ENCODE peak calls at places on chromosomes 7 and 10, in four cellular contexts. X, U, Y and P are unnamed samples.

GRCh38 chr10:29702288-29703164 is 67.8 kb upstream of the SVIL start:
- DNase-seq in Y (no peak), U (no peak), X (no peak), P (no peak)

GRCh38 chr7:155692317-155692716 is 47.9 kb downstream of the RBM33 start:
- DNase-seq in Y (no peak), U (no peak), X (peak; percentile 63), P (no peak)

GRCh38 chr10:4074559-4075407 is 289.8 kb upstream of the KLF6 start:
- DNase-seq in Y (no peak), X (no peak), U (no peak), P (no peak)

GRCh38 chr10:46514431-46514861 is 42.0 kb downstream of the GPRIN2 start:
- DNase-seq in U (no peak), Y (no peak), X (peak; percentile 33), P (no peak)

GRCh38 chr7:38318803-38319416 is 45.5 kb upstream of the TARP start:
- DNase-seq in Y (no peak), X (no peak), U (peak; percentile 56), P (no peak)

GRCh38 chr10:77180104-77180503 is 457.5 kb downstream of the KCNMA1 start:
- DNase-seq in U (no peak), Y (no peak), X (no peak), P (no peak)

GRCh38 chr7:129502708-129503685 is 666 bp downstream of the SMKR1 start:
- DNase-seq in X (peak; percentile 66), Y (no peak), U (peak; percentile 36), P (no peak)

GRCh38 chr7:94513565-94513860 is 3.9 kb downstream of the CASD1 start:
- DNase-seq in U (no peak), Y (no peak), X (no peak), P (no peak)

GRCh38 chr10:5609952-5610616 is 56.3 kb downstream of the ASB13 start:
- DNase-seq in Y (no peak), U (peak; percentile 50), X (no peak), P (no peak)

GRCh38 chr7:49422564-49422963 is 350.9 kb upstream of the VWC2 start:
- DNase-seq in U (no peak), Y (no peak), X (no peak), P (no peak)

GRCh38 chr10:37667736-37668135 is 189.7 kb downstream of the ZNF248 start:
- DNase-seq in U (no peak), X (no peak), Y (no peak), P (no peak)

GRCh38 chr7:41964849-41965745 is 262.2 kb upstream of the INHBA start:
- DNase-seq in X (no peak), Y (no peak), U (no peak), P (no peak)

GRCh38 chr10:15748137-15748536 is 28.4 kb upstream of the ITGA8 start:
- DNase-seq in Y (no peak), X (no peak), U (peak; percentile 5), P (no peak)

GRCh38 chr10:28360175-28360574 is 57.3 kb upstream of the MPP7 start:
- DNase-seq in X (no peak), Y (no peak), U (no peak), P (no peak)

GRCh38 chr10:26997610-26998009 is 102.7 kb downstream of the ANKRD26 start:
- DNase-seq in U (no peak), Y (no peak), X (no peak), P (no peak)

GRCh38 chr7:130959743-130960207 is 225.8 kb upstream of the KLF14 start:
- DNase-seq in Y (no peak), U (no peak), X (no peak), P (no peak)

GRCh38 chr10:88897019-88897853 is 17.2 kb downstream of the STAMBPL1 start:
- DNase-seq in X (no peak), Y (no peak), U (peak; percentile 49), P (no peak)

GRCh38 chr7:127473409-127473808 is 80.9 kb upstream of the ZNF800 start:
- DNase-seq in X (no peak), Y (no peak), U (no peak), P (no peak)

GRCh38 chr10:45470098-45471012 is 96.3 kb downstream of the ALOX5 start:
- DNase-seq in U (peak; percentile 15), X (no peak), Y (no peak), P (no peak)

GRCh38 chr10:119595134-119595714 is 1.5 kb downstream of the TIAL1 start:
- DNase-seq in X (no peak), U (no peak), Y (no peak), P (no peak)

GRCh38 chr7:44693641-44694313 is 54.9 kb upstream of the ZMIZ2 start:
- DNase-seq in Y (peak; percentile 19), U (no peak), X (peak; percentile 68), P (no peak)

GRCh38 chr10:103747193-103747865 is 108.0 kb downstream of the SH3PXD2A start:
- DNase-seq in U (no peak), X (no peak), Y (no peak), P (no peak)

GRCh38 chr7:4202954-4203353 is 479.1 kb upstream of the FOXK1 start:
- DNase-seq in U (no peak), X (peak; percentile 33), Y (no peak), P (no peak)

DNA sequence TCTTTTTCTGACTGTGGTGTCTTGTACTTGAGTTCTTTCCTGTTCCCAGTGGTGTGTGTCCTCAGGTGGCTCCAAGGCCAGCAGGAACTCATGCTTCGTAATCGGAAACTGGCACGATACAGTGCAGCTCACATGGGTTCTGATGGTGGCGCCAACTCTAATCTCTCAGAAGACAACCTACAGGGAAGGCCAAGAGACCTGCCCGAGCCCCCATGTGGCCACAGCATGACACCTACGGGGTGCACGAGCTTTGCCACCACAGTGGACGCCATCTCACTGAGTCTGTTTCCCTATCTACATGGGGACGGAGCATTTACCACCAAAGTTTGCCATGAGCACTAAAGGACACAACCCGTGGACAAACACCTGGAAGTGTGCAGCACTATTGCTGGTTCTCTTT is 586.4 kb upstream of the MKI67 start:
- DNase-seq in X (no peak), U (no peak), Y (no peak), P (no peak)
- H3K4me3 ChIP-seq in X (no peak overlapping the region), U (no peak overlapping the region), Y (no peak overlapping the region), P (no peak overlapping the region)

GRCh38 chr7:101933685-101934084 is 116.3 kb downstream of the CUX1 start:
- DNase-seq in U (no peak), Y (no peak), X (no peak), P (no peak)
- H3K4me3 ChIP-seq in U (no peak overlapping the region), Y (no peak overlapping the region), X (no peak overlapping the region), P (no peak overlapping the region)

DNA sequence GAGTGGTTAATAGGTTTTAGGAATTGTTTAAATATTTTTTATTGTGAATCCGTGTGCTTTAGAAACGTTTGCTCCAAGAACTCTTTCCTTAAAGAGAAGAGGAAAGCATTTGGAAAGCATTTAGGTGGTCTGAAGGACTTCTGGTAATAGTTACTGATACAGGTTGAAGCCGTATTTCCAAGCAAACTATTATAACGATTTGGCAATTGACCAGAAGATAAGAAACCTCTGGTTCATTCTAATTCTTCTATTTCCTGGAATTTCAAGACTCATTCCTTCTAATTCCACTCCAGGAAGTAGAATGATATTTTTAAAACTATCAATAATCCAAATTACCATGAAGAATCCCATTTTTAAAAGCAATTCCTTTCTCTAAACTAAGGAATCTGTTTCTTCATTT is 158.9 kb upstream of the AGR3 start:
- DNase-seq in X (no peak), Y (no peak), U (no peak), P (no peak)
- H3K4me3 ChIP-seq in X (no peak overlapping the region), Y (no peak overlapping the region), U (no peak overlapping the region), P (no peak overlapping the region)

DNA sequence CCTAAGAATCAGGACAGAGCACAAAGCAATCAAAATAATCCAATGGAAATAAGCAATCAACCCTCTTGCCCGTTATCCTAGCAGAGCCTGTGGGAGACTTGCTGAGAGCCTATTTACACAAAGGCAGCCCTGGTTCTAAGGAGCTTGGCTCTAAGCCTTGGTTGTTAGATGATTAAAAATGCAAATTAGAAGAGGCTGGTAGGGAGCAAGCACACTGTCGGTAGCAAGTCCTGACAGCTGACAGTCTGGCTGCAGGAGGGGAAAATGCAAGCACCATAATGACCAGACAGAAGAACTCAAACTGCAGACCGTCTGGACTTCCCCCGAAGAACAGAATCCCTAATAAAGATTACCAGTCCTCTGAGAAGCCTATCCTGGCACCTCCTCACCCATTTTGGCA is 131.8 kb upstream of the CTTNBP2 start:
- DNase-seq in X (no peak), U (no peak), Y (no peak), P (no peak)
- H3K4me3 ChIP-seq in X (no peak overlapping the region), U (no peak overlapping the region), Y (no peak overlapping the region), P (no peak overlapping the region)

DNA sequence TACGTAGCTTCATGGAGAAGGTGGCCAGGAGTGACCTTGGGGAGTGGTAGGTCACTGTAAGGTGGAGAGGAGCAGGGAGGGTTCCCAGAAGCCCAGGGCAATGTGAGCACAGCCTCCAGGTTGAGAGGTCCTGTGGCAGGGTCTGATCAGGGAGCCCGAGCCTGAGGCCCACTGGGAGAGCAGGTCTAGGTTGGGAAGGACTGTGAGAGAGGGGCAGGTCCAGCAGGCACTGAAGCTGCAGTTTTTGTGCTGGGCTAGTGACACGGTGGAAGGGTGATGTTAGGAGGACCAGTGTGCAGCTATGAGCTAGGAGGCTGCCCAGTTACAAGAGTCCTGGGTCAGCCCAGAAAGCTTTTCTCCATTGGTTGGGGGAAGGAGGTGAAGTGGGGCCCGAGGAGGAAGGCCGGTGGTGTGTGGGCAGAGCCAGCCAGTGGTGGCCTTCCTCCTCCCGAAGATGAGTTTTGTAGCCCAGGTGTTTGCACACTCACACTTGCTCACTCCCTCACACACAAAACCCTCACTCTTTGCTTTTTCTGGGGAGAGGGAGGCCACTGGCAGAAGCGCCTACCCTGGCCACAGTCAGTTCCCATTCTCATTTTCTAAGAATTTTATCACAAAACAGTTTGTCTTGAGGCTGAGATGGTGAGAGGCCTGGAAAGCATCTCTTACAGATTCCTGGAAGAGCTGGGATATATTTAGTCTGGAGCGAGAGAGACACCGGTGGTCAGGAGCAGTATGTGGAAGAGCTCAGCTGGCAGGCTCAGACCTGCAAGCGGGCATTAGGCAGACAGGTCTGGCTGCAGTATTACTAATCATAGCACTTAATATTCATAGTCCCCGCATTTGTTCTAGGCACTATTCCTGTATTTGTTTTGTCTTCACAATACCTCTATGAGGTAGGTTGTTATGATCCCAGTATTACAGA is 57.1 kb downstream of the ZNF467 start:
- DNase-seq in U (peak; percentile 33), Y (no peak), X (no peak), P (peak; percentile 57)
- H3K4me3 ChIP-seq in U (peak overlapping the region; percentile 68), Y (peak overlapping the region; percentile 74), X (no peak overlapping the region), P (no peak overlapping the region)

DNA sequence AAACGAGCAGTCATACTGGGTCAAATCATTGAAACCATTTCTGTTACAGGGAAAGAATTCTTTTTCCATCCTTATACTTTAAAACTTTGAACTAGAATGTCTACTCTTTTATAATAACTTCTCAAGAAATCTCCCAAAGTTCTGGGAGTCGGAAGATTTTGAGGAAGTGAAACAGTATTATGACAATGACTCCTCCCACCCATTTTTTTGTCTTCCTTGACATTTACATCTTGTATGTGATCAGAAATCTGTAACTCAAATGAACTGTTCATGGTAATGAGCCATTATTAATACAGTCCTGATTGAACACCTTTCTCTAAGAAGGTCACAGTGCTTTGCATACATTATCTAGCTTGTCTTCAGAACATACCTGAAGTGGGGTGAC is 227.4 kb downstream of the CELF2 start:
- DNase-seq in U (no peak), Y (no peak), X (no peak), P (no peak)
- H3K4me3 ChIP-seq in U (no peak overlapping the region), Y (no peak overlapping the region), X (no peak overlapping the region), P (no peak overlapping the region)

GRCh38 chr7:64558781-64559180 is 4.1 kb downstream of the ZNF680 start:
- DNase-seq in X (no peak), U (no peak), Y (no peak), P (no peak)

GRCh38 chr7:64557601-64558322 is 5.1 kb downstream of the ZNF680 start:
- DNase-seq in Y (no peak), X (no peak), U (no peak), P (no peak)

GRCh38 chr7:64558323-64558705 is 4.6 kb downstream of the ZNF680 start:
- DNase-seq in U (no peak), X (no peak), Y (no peak), P (no peak)

GRCh38 chr7:64562246-64562620 is 638 bp downstream of the ZNF680 start:
- DNase-seq in Y (no peak), U (no peak), X (no peak), P (no peak)

GRCh38 chr7:64559206-64559605 is 3.7 kb downstream of the ZNF680 start:
- DNase-seq in X (no peak), Y (no peak), U (no peak), P (no peak)
- H3K4me3 ChIP-seq in X (no peak overlapping the region), Y (no peak overlapping the region), U (no peak overlapping the region), P (no peak overlapping the region)